ENCODE peak calls at places on chromosome 6, in ten cellular contexts. One of them, this sample, is unnamed. For H3K27me3, the result is how much of the 10 kb centered on the place peaks cover.

GRCh38 chr6:90039911-90040310 is 145.6 kb downstream of the GJA10 start:
- DNase-seq in thoracic aorta: no peak
- DNase-seq in WERI-Rb-1: no peak
- DNase-seq in ascending aorta: no peak
- DNase-seq in tibial nerve: no peak
- DNase-seq in astrocyte: peak
- DNase-seq in hepatocyte: no peak
- DNase-seq in fibroblast of lung: peak
- DNase-seq in body of pancreas: no peak
- DNase-seq in lower lobe of right lung: no peak
- DNase-seq in this sample: no peak

GRCh38 chr6:63814459-63814858 is 178.9 kb downstream of the PHF3 start:
- DNase-seq in thoracic aorta: no peak
- DNase-seq in WERI-Rb-1: no peak
- DNase-seq in ascending aorta: no peak
- DNase-seq in tibial nerve: no peak
- DNase-seq in astrocyte: no peak
- DNase-seq in hepatocyte: no peak
- DNase-seq in fibroblast of lung: no peak
- DNase-seq in body of pancreas: no peak
- DNase-seq in lower lobe of right lung: no peak
- DNase-seq in this sample: no peak

GRCh38 chr6:81130969-81131368 is 621.5 kb downstream of the TENT5A start:
- DNase-seq in thoracic aorta: no peak
- DNase-seq in WERI-Rb-1: no peak
- DNase-seq in ascending aorta: no peak
- DNase-seq in tibial nerve: no peak
- DNase-seq in astrocyte: no peak
- DNase-seq in hepatocyte: no peak
- DNase-seq in fibroblast of lung: no peak
- DNase-seq in body of pancreas: no peak
- DNase-seq in lower lobe of right lung: no peak
- DNase-seq in this sample: no peak

GRCh38 chr6:139846538-139847321 is 472.3 kb upstream of the CITED2 start:
- DNase-seq in thoracic aorta: no peak
- DNase-seq in WERI-Rb-1: peak
- DNase-seq in ascending aorta: no peak
- DNase-seq in tibial nerve: no peak
- DNase-seq in astrocyte: no peak
- DNase-seq in hepatocyte: peak
- DNase-seq in fibroblast of lung: no peak
- DNase-seq in body of pancreas: peak
- DNase-seq in lower lobe of right lung: peak
- DNase-seq in this sample: no peak

GRCh38 chr6:95091823-95092436 is 485.4 kb upstream of the MANEA start:
- DNase-seq in thoracic aorta: no peak
- DNase-seq in WERI-Rb-1: no peak
- DNase-seq in ascending aorta: no peak
- DNase-seq in tibial nerve: no peak
- DNase-seq in astrocyte: peak
- DNase-seq in hepatocyte: peak
- DNase-seq in fibroblast of lung: peak
- DNase-seq in body of pancreas: no peak
- DNase-seq in lower lobe of right lung: no peak
- DNase-seq in this sample: peak

GRCh38 chr6:102204336-102204735 is 810.8 kb downstream of the GRIK2 start:
- DNase-seq in thoracic aorta: no peak
- DNase-seq in WERI-Rb-1: no peak
- DNase-seq in ascending aorta: no peak
- DNase-seq in tibial nerve: no peak
- DNase-seq in astrocyte: no peak
- DNase-seq in hepatocyte: no peak
- DNase-seq in fibroblast of lung: no peak
- DNase-seq in body of pancreas: no peak
- DNase-seq in lower lobe of right lung: no peak
- DNase-seq in this sample: no peak

GRCh38 chr6:38027685-38028373 is 208.3 kb downstream of the ZFAND3 start:
- DNase-seq in thoracic aorta: no peak
- DNase-seq in WERI-Rb-1: no peak
- DNase-seq in ascending aorta: no peak
- DNase-seq in tibial nerve: no peak
- DNase-seq in astrocyte: no peak
- DNase-seq in hepatocyte: no peak
- DNase-seq in fibroblast of lung: no peak
- DNase-seq in body of pancreas: no peak
- DNase-seq in lower lobe of right lung: no peak
- DNase-seq in this sample: no peak

GRCh38 chr6:127267742-127268588 is 1.3 kb downstream of the RNF146 start:
- DNase-seq in thoracic aorta: no peak
- DNase-seq in WERI-Rb-1: no peak
- DNase-seq in ascending aorta: no peak
- DNase-seq in tibial nerve: no peak
- DNase-seq in astrocyte: no peak
- DNase-seq in hepatocyte: no peak
- DNase-seq in fibroblast of lung: no peak
- DNase-seq in body of pancreas: peak
- DNase-seq in lower lobe of right lung: no peak
- DNase-seq in this sample: no peak

GRCh38 chr6:31588871-31589650 is 3.0 kb downstream of the LST1 start:
- DNase-seq in thoracic aorta: no peak
- DNase-seq in WERI-Rb-1: peak
- DNase-seq in ascending aorta: no peak
- DNase-seq in tibial nerve: no peak
- DNase-seq in astrocyte: no peak
- DNase-seq in hepatocyte: no peak
- DNase-seq in fibroblast of lung: no peak
- DNase-seq in body of pancreas: no peak
- DNase-seq in lower lobe of right lung: no peak
- DNase-seq in this sample: no peak

GRCh38 chr6:2503816-2504494 is 246.8 kb downstream of the MYLK4 start:
- DNase-seq in thoracic aorta: no peak
- DNase-seq in WERI-Rb-1: no peak
- DNase-seq in ascending aorta: no peak
- DNase-seq in tibial nerve: no peak
- DNase-seq in astrocyte: peak
- DNase-seq in hepatocyte: no peak
- DNase-seq in fibroblast of lung: peak
- DNase-seq in body of pancreas: no peak
- DNase-seq in lower lobe of right lung: no peak
- DNase-seq in this sample: peak

GRCh38 chr6:64985726-64986125 is 721.3 kb downstream of the EYS start:
- DNase-seq in thoracic aorta: no peak
- DNase-seq in WERI-Rb-1: no peak
- DNase-seq in ascending aorta: no peak
- DNase-seq in tibial nerve: no peak
- DNase-seq in astrocyte: no peak
- DNase-seq in hepatocyte: no peak
- DNase-seq in fibroblast of lung: peak
- DNase-seq in body of pancreas: no peak
- DNase-seq in lower lobe of right lung: no peak
- DNase-seq in this sample: no peak

GRCh38 chr6:34259529-34260069 is 10.8 kb upstream of the SMIM29 start:
- DNase-seq in thoracic aorta: no peak
- DNase-seq in WERI-Rb-1: no peak
- DNase-seq in ascending aorta: no peak
- DNase-seq in tibial nerve: no peak
- DNase-seq in astrocyte: no peak
- DNase-seq in hepatocyte: no peak
- DNase-seq in fibroblast of lung: no peak
- DNase-seq in body of pancreas: no peak
- DNase-seq in lower lobe of right lung: no peak
- DNase-seq in this sample: no peak

GRCh38 chr6:170438861-170439260 is 114.2 kb downstream of the PSMB1 start:
- DNase-seq in thoracic aorta: no peak
- DNase-seq in WERI-Rb-1: no peak
- DNase-seq in ascending aorta: peak
- DNase-seq in tibial nerve: no peak
- DNase-seq in astrocyte: no peak
- DNase-seq in hepatocyte: no peak
- DNase-seq in fibroblast of lung: no peak
- DNase-seq in body of pancreas: no peak
- DNase-seq in lower lobe of right lung: no peak
- DNase-seq in this sample: no peak
- H3K27me3 ChIP-seq in thoracic aorta: under half
- H3K27me3 ChIP-seq in WERI-Rb-1: under half
- H3K27me3 ChIP-seq in ascending aorta: under half
- H3K27me3 ChIP-seq in tibial nerve: under half
- H3K27me3 ChIP-seq in astrocyte: under half
- H3K27me3 ChIP-seq in hepatocyte: under half
- H3K27me3 ChIP-seq in fibroblast of lung: under half
- H3K27me3 ChIP-seq in body of pancreas: under half
- H3K27me3 ChIP-seq in lower lobe of right lung: under half
- H3K27me3 ChIP-seq in this sample: under half

GRCh38 chr6:10412948-10413849 is 1.7 kb downstream of the TFAP2A start:
- DNase-seq in thoracic aorta: no peak
- DNase-seq in WERI-Rb-1: no peak
- DNase-seq in ascending aorta: no peak
- DNase-seq in tibial nerve: no peak
- DNase-seq in astrocyte: no peak
- DNase-seq in hepatocyte: peak
- DNase-seq in fibroblast of lung: no peak
- DNase-seq in body of pancreas: peak
- DNase-seq in lower lobe of right lung: peak
- DNase-seq in this sample: no peak
- TF ChIP-seq CTCF in thoracic aorta: no peak
- TF ChIP-seq CTCF in WERI-Rb-1: no peak
- TF ChIP-seq CTCF in ascending aorta: no peak
- TF ChIP-seq CTCF in tibial nerve: no peak
- TF ChIP-seq CTCF in astrocyte: no peak
- TF ChIP-seq CTCF in hepatocyte: no peak
- TF ChIP-seq CTCF in fibroblast of lung: no peak
- TF ChIP-seq CTCF in body of pancreas: no peak
- TF ChIP-seq CTCF in lower lobe of right lung: no peak
- TF ChIP-seq CTCF in this sample: no peak

GRCh38 chr6:149995235-149995750 is 30.0 kb downstream of the RAET1L start:
- DNase-seq in thoracic aorta: no peak
- DNase-seq in WERI-Rb-1: no peak
- DNase-seq in ascending aorta: no peak
- DNase-seq in tibial nerve: no peak
- DNase-seq in astrocyte: no peak
- DNase-seq in hepatocyte: no peak
- DNase-seq in fibroblast of lung: no peak
- DNase-seq in body of pancreas: no peak
- DNase-seq in lower lobe of right lung: no peak
- DNase-seq in this sample: no peak

GRCh38 chr6:149990109-149990671 is 26.4 kb downstream of the ULBP1 start:
- DNase-seq in thoracic aorta: no peak
- DNase-seq in WERI-Rb-1: no peak
- DNase-seq in ascending aorta: no peak
- DNase-seq in tibial nerve: no peak
- DNase-seq in astrocyte: no peak
- DNase-seq in hepatocyte: no peak
- DNase-seq in fibroblast of lung: no peak
- DNase-seq in body of pancreas: no peak
- DNase-seq in lower lobe of right lung: no peak
- DNase-seq in this sample: no peak

GRCh38 chr6:149990672-149991402 is 27.1 kb downstream of the ULBP1 start:
- DNase-seq in thoracic aorta: no peak
- DNase-seq in WERI-Rb-1: peak
- DNase-seq in ascending aorta: no peak
- DNase-seq in tibial nerve: no peak
- DNase-seq in astrocyte: no peak
- DNase-seq in hepatocyte: peak
- DNase-seq in fibroblast of lung: no peak
- DNase-seq in body of pancreas: no peak
- DNase-seq in lower lobe of right lung: no peak
- DNase-seq in this sample: no peak

GRCh38 chr6:149988550-149989336 is 25.0 kb downstream of the ULBP1 start:
- DNase-seq in thoracic aorta: no peak
- DNase-seq in WERI-Rb-1: no peak
- DNase-seq in ascending aorta: no peak
- DNase-seq in tibial nerve: no peak
- DNase-seq in astrocyte: no peak
- DNase-seq in hepatocyte: no peak
- DNase-seq in fibroblast of lung: no peak
- DNase-seq in body of pancreas: peak
- DNase-seq in lower lobe of right lung: no peak
- DNase-seq in this sample: no peak

DNA sequence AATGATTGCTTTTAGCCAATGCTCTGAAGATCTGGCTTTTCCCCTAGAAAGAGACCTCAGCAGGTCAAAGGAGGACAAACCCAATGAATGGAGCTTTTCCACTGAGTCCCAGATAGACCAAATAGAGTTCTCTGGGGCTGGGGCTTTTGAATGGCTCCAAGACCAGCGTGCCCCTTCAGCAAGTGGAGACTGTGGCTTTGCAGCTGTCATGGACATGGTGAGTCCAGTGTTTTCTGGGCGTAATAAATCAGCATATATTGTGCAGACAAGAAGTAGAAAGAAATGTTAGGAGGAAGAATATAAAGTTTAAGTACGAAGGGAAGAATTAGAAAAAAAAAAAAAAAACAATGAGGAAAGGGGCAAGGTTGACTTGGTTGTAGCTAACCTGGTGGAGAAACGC is 28.1 kb downstream of the ULBP1 start:
- DNase-seq in thoracic aorta: no peak
- DNase-seq in WERI-Rb-1: no peak
- DNase-seq in ascending aorta: no peak
- DNase-seq in tibial nerve: no peak
- DNase-seq in astrocyte: no peak
- DNase-seq in hepatocyte: no peak
- DNase-seq in fibroblast of lung: no peak
- DNase-seq in body of pancreas: no peak
- DNase-seq in lower lobe of right lung: no peak
- DNase-seq in this sample: no peak
- H3K27me3 ChIP-seq in thoracic aorta: under half
- H3K27me3 ChIP-seq in WERI-Rb-1: half or more
- H3K27me3 ChIP-seq in ascending aorta: under half
- H3K27me3 ChIP-seq in tibial nerve: half or more
- H3K27me3 ChIP-seq in astrocyte: half or more
- H3K27me3 ChIP-seq in hepatocyte: half or more
- H3K27me3 ChIP-seq in fibroblast of lung: half or more
- H3K27me3 ChIP-seq in body of pancreas: under half
- H3K27me3 ChIP-seq in lower lobe of right lung: half or more
- H3K27me3 ChIP-seq in this sample: half or more

DNA sequence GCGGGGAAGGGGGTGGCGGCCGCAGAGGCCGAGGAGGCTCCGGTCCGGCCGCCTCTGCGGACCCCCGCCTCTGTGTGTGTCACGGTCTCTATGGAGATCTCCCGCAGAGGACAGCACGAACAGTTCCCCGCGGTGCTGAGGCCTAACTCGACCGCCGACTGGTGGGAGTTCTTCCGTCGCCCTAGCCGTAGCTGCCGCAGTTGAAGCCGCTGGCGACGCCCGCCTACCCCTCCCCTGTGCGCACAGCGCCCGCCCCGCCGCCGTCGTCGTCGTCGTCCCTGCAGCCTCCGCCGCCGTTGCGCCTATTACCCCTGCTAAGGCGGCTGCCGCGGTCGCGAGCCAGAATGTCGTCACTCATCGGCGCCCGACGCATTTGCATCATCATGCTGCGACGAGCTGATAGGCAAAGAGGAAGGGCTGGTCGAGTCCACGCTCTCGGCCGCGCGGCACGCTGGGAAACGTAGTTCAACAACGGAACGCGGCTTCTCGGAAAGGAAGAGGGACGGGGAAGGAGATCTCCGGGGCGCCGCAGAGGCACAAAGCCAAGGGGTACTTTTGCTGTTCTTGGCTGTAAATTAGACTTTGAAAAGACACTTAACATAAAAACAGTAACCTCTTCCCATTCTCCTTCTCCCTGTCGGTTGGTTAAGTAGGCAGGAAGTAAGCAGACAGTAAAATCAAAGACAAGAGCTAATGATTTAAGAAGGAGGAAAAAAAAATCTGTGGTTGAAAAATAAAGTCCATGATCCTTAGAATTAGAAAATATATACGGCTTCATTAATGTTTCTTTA is at the start of gene NUP153:
- DNase-seq in thoracic aorta: peak
- DNase-seq in WERI-Rb-1: peak
- DNase-seq in ascending aorta: peak
- DNase-seq in tibial nerve: peak
- DNase-seq in astrocyte: peak
- DNase-seq in hepatocyte: peak
- DNase-seq in fibroblast of lung: peak
- DNase-seq in body of pancreas: peak
- DNase-seq in lower lobe of right lung: peak
- DNase-seq in this sample: peak
- TF ChIP-seq CTCF in thoracic aorta: no peak
- TF ChIP-seq CTCF in WERI-Rb-1: no peak
- TF ChIP-seq CTCF in ascending aorta: no peak
- TF ChIP-seq CTCF in tibial nerve: no peak
- TF ChIP-seq CTCF in astrocyte: no peak
- TF ChIP-seq CTCF in hepatocyte: no peak
- TF ChIP-seq CTCF in fibroblast of lung: no peak
- TF ChIP-seq CTCF in body of pancreas: peak
- TF ChIP-seq CTCF in lower lobe of right lung: no peak
- TF ChIP-seq CTCF in this sample: no peak